ENCODE peak calls at places on chromosomes 13 and 19, in nine cellular contexts. One of them, this sample, is unnamed.

GRCh38 chr19:32339988-32340874 is 5.2 kb upstream of the ZNF507 start:
- DNase-seq in mucosa of descending colon: peak
- DNase-seq in osteocyte: no peak
- DNase-seq in tibial nerve: peak
- DNase-seq in body of pancreas: peak
- DNase-seq in A549: peak
- DNase-seq in psoas muscle: peak
- DNase-seq in HFF-Myc: no peak
- DNase-seq in foreskin fibroblast: no peak
- DNase-seq in this sample: no peak

GRCh38 chr19:18594096-18594823 is 5.7 kb downstream of the REX1BD start:
- DNase-seq in mucosa of descending colon: peak
- DNase-seq in osteocyte: peak
- DNase-seq in tibial nerve: peak
- DNase-seq in body of pancreas: peak
- DNase-seq in A549: peak
- DNase-seq in psoas muscle: peak
- DNase-seq in HFF-Myc: no peak
- DNase-seq in foreskin fibroblast: peak
- DNase-seq in this sample: peak

GRCh38 chr19:16026131-16026530 is 50.2 kb upstream of the TPM4 start:
- DNase-seq in mucosa of descending colon: no peak
- DNase-seq in osteocyte: no peak
- DNase-seq in tibial nerve: no peak
- DNase-seq in body of pancreas: no peak
- DNase-seq in A549: no peak
- DNase-seq in psoas muscle: no peak
- DNase-seq in HFF-Myc: no peak
- DNase-seq in foreskin fibroblast: no peak
- DNase-seq in this sample: no peak

GRCh38 chr13:43107780-43108179 is 84.4 kb downstream of the DNAJC15 start:
- DNase-seq in mucosa of descending colon: no peak
- DNase-seq in osteocyte: no peak
- DNase-seq in tibial nerve: no peak
- DNase-seq in body of pancreas: no peak
- DNase-seq in A549: no peak
- DNase-seq in psoas muscle: no peak
- DNase-seq in HFF-Myc: no peak
- DNase-seq in foreskin fibroblast: no peak
- DNase-seq in this sample: no peak

GRCh38 chr19:48023011-48023410 is 20.9 kb downstream of the CABP5 start:
- DNase-seq in mucosa of descending colon: no peak
- DNase-seq in osteocyte: no peak
- DNase-seq in tibial nerve: no peak
- DNase-seq in body of pancreas: no peak
- DNase-seq in A549: no peak
- DNase-seq in psoas muscle: no peak
- DNase-seq in HFF-Myc: no peak
- DNase-seq in foreskin fibroblast: no peak
- DNase-seq in this sample: no peak

GRCh38 chr19:45919678-45920077 is 5.1 kb upstream of the NANOS2 start:
- DNase-seq in mucosa of descending colon: no peak
- DNase-seq in osteocyte: no peak
- DNase-seq in tibial nerve: no peak
- DNase-seq in body of pancreas: no peak
- DNase-seq in A549: no peak
- DNase-seq in psoas muscle: no peak
- DNase-seq in HFF-Myc: no peak
- DNase-seq in foreskin fibroblast: no peak
- DNase-seq in this sample: no peak

GRCh38 chr19:30144242-30144758 is 202.3 kb downstream of the URI1 start:
- DNase-seq in mucosa of descending colon: no peak
- DNase-seq in osteocyte: no peak
- DNase-seq in tibial nerve: no peak
- DNase-seq in body of pancreas: no peak
- DNase-seq in A549: no peak
- DNase-seq in psoas muscle: no peak
- DNase-seq in HFF-Myc: no peak
- DNase-seq in foreskin fibroblast: no peak
- DNase-seq in this sample: peak

GRCh38 chr19:44748426-44749254 is at the start of gene BCL3:
- DNase-seq in mucosa of descending colon: peak
- DNase-seq in osteocyte: no peak
- DNase-seq in tibial nerve: no peak
- DNase-seq in body of pancreas: peak
- DNase-seq in A549: no peak
- DNase-seq in psoas muscle: peak
- DNase-seq in HFF-Myc: no peak
- DNase-seq in foreskin fibroblast: peak
- DNase-seq in this sample: peak

GRCh38 chr13:28601581-28601980 is 57.3 kb upstream of the POMP start:
- DNase-seq in mucosa of descending colon: no peak
- DNase-seq in osteocyte: no peak
- DNase-seq in tibial nerve: no peak
- DNase-seq in body of pancreas: no peak
- DNase-seq in A549: no peak
- DNase-seq in psoas muscle: no peak
- DNase-seq in HFF-Myc: no peak
- DNase-seq in foreskin fibroblast: no peak
- DNase-seq in this sample: no peak

GRCh38 chr13:113651511-113652403 is 6.2 kb downstream of the ATP4B start:
- DNase-seq in mucosa of descending colon: peak
- DNase-seq in osteocyte: no peak
- DNase-seq in tibial nerve: no peak
- DNase-seq in body of pancreas: peak
- DNase-seq in A549: no peak
- DNase-seq in psoas muscle: no peak
- DNase-seq in HFF-Myc: no peak
- DNase-seq in foreskin fibroblast: no peak
- DNase-seq in this sample: peak

GRCh38 chr19:1673645-1674292 is 21.4 kb upstream of the TCF3 start:
- DNase-seq in mucosa of descending colon: no peak
- DNase-seq in osteocyte: no peak
- DNase-seq in tibial nerve: no peak
- DNase-seq in body of pancreas: peak
- DNase-seq in A549: no peak
- DNase-seq in psoas muscle: no peak
- DNase-seq in HFF-Myc: no peak
- DNase-seq in foreskin fibroblast: no peak
- DNase-seq in this sample: no peak

GRCh38 chr19:11963566-11964355 is 1.1 kb upstream of the ZNF763 start:
- DNase-seq in mucosa of descending colon: peak
- DNase-seq in osteocyte: peak
- DNase-seq in tibial nerve: peak
- DNase-seq in body of pancreas: peak
- DNase-seq in A549: no peak
- DNase-seq in psoas muscle: peak
- DNase-seq in HFF-Myc: no peak
- DNase-seq in foreskin fibroblast: peak
- DNase-seq in this sample: peak

GRCh38 chr19:48117515-48118330 is 7.1 kb upstream of the PLA2G4C start:
- DNase-seq in mucosa of descending colon: no peak
- DNase-seq in osteocyte: no peak
- DNase-seq in tibial nerve: no peak
- DNase-seq in body of pancreas: no peak
- DNase-seq in A549: no peak
- DNase-seq in psoas muscle: no peak
- DNase-seq in HFF-Myc: no peak
- DNase-seq in foreskin fibroblast: no peak
- DNase-seq in this sample: no peak

GRCh38 chr13:86051134-86052103 is 252.2 kb upstream of the SLITRK6 start:
- DNase-seq in mucosa of descending colon: no peak
- DNase-seq in osteocyte: no peak
- DNase-seq in tibial nerve: no peak
- DNase-seq in body of pancreas: no peak
- DNase-seq in A549: no peak
- DNase-seq in psoas muscle: no peak
- DNase-seq in HFF-Myc: no peak
- DNase-seq in foreskin fibroblast: no peak
- DNase-seq in this sample: no peak

GRCh38 chr13:113537205-113537604 is 46.7 kb upstream of the DCUN1D2 start:
- DNase-seq in mucosa of descending colon: no peak
- DNase-seq in osteocyte: no peak
- DNase-seq in tibial nerve: no peak
- DNase-seq in body of pancreas: no peak
- DNase-seq in A549: no peak
- DNase-seq in psoas muscle: no peak
- DNase-seq in HFF-Myc: no peak
- DNase-seq in foreskin fibroblast: no peak
- DNase-seq in this sample: no peak

GRCh38 chr13:66933994-66934393 is 296.1 kb downstream of the PCDH9 start:
- DNase-seq in mucosa of descending colon: no peak
- DNase-seq in osteocyte: no peak
- DNase-seq in tibial nerve: no peak
- DNase-seq in body of pancreas: no peak
- DNase-seq in A549: peak
- DNase-seq in psoas muscle: no peak
- DNase-seq in HFF-Myc: no peak
- DNase-seq in foreskin fibroblast: peak
- DNase-seq in this sample: no peak

GRCh38 chr19:14553042-14553938 is 18.6 kb downstream of the NDUFB7 start:
- DNase-seq in mucosa of descending colon: no peak
- DNase-seq in osteocyte: no peak
- DNase-seq in tibial nerve: no peak
- DNase-seq in body of pancreas: no peak
- DNase-seq in A549: no peak
- DNase-seq in psoas muscle: no peak
- DNase-seq in HFF-Myc: no peak
- DNase-seq in foreskin fibroblast: no peak
- DNase-seq in this sample: no peak

GRCh38 chr19:14555918-14556661 is 15.8 kb downstream of the NDUFB7 start:
- DNase-seq in mucosa of descending colon: no peak
- DNase-seq in osteocyte: no peak
- DNase-seq in tibial nerve: no peak
- DNase-seq in body of pancreas: no peak
- DNase-seq in A549: no peak
- DNase-seq in psoas muscle: no peak
- DNase-seq in HFF-Myc: no peak
- DNase-seq in foreskin fibroblast: no peak
- DNase-seq in this sample: no peak

GRCh38 chr19:14553939-14554243 is 18.0 kb downstream of the NDUFB7 start:
- DNase-seq in mucosa of descending colon: no peak
- DNase-seq in osteocyte: no peak
- DNase-seq in tibial nerve: no peak
- DNase-seq in body of pancreas: no peak
- DNase-seq in A549: no peak
- DNase-seq in psoas muscle: no peak
- DNase-seq in HFF-Myc: no peak
- DNase-seq in foreskin fibroblast: no peak
- DNase-seq in this sample: no peak

GRCh38 chr19:14556662-14557188 is 15.1 kb downstream of the NDUFB7 start:
- DNase-seq in mucosa of descending colon: peak
- DNase-seq in osteocyte: peak
- DNase-seq in tibial nerve: peak
- DNase-seq in body of pancreas: peak
- DNase-seq in A549: peak
- DNase-seq in psoas muscle: peak
- DNase-seq in HFF-Myc: no peak
- DNase-seq in foreskin fibroblast: peak
- DNase-seq in this sample: peak

DNA sequence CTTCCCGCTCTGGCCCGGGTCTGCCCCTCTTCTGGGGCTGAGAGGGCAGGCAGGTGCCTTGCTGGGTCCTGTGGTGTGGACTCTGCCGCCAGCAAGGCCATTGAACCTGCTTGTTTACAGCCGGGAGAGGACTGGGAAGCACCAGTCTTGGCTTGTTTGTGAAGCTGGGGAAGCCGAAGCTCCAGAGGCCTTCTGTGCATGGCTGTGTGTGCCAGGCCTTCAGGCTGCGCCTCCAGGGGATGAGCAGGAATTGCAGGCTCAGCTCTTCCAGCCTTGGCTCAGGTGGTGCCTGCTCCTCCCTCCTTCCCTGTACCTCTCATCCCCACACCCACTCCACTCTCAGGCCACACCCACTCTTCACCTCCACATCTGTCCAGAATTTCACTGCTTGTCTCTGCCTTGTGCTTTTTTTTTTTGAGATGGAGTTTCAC is 17.5 kb downstream of the NDUFB7 start:
- DNase-seq in mucosa of descending colon: peak
- DNase-seq in osteocyte: no peak
- DNase-seq in tibial nerve: no peak
- DNase-seq in body of pancreas: peak
- DNase-seq in A549: no peak
- DNase-seq in psoas muscle: no peak
- DNase-seq in HFF-Myc: no peak
- DNase-seq in foreskin fibroblast: no peak
- DNase-seq in this sample: no peak
- TF ChIP-seq CTCF in mucosa of descending colon: no peak
- TF ChIP-seq CTCF in osteocyte: no peak
- TF ChIP-seq CTCF in tibial nerve: no peak
- TF ChIP-seq CTCF in body of pancreas: no peak
- TF ChIP-seq CTCF in A549: no peak
- TF ChIP-seq CTCF in psoas muscle: no peak
- TF ChIP-seq CTCF in HFF-Myc: no peak
- TF ChIP-seq CTCF in foreskin fibroblast: no peak
- TF ChIP-seq CTCF in this sample: no peak

DNA sequence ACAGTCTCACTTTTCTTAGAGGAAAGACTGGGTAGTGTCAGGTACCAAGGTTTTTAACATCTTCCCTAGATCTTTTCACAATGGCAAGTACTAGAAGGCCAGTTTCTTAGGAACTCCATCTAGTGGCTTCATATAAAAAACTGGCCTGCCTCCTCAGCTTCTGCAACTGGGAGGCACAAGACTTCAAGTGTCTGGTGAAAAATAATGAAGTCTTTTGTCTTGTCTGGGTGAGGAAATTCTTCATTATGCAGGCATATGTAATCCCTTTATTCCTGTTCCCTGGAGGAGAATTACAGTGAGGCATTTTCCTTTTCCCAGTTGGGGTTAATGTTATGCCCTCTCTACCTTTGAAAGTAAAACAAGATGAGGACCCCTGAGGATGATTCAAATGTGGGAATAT is 300.5 kb downstream of the NALCN start:
- DNase-seq in mucosa of descending colon: no peak
- DNase-seq in osteocyte: no peak
- DNase-seq in tibial nerve: no peak
- DNase-seq in body of pancreas: no peak
- DNase-seq in A549: no peak
- DNase-seq in psoas muscle: no peak
- DNase-seq in HFF-Myc: no peak
- DNase-seq in foreskin fibroblast: peak
- DNase-seq in this sample: no peak
- TF ChIP-seq CTCF in mucosa of descending colon: no peak
- TF ChIP-seq CTCF in osteocyte: peak
- TF ChIP-seq CTCF in tibial nerve: no peak
- TF ChIP-seq CTCF in body of pancreas: no peak
- TF ChIP-seq CTCF in A549: no peak
- TF ChIP-seq CTCF in psoas muscle: no peak
- TF ChIP-seq CTCF in HFF-Myc: no peak
- TF ChIP-seq CTCF in foreskin fibroblast: peak
- TF ChIP-seq CTCF in this sample: no peak

GRCh38 chr19:8593931-8594330 is 16.6 kb downstream of the ADAMTS10 start:
- DNase-seq in mucosa of descending colon: no peak
- DNase-seq in osteocyte: no peak
- DNase-seq in tibial nerve: no peak
- DNase-seq in body of pancreas: no peak
- DNase-seq in A549: no peak
- DNase-seq in psoas muscle: no peak
- DNase-seq in HFF-Myc: no peak
- DNase-seq in foreskin fibroblast: no peak
- DNase-seq in this sample: no peak
- TF ChIP-seq CTCF in mucosa of descending colon: no peak
- TF ChIP-seq CTCF in osteocyte: peak
- TF ChIP-seq CTCF in tibial nerve: no peak
- TF ChIP-seq CTCF in body of pancreas: no peak
- TF ChIP-seq CTCF in A549: peak
- TF ChIP-seq CTCF in psoas muscle: no peak
- TF ChIP-seq CTCF in HFF-Myc: no peak
- TF ChIP-seq CTCF in foreskin fibroblast: no peak
- TF ChIP-seq CTCF in this sample: no peak

GRCh38 chr13:105937451-105937850 is 598.0 kb downstream of the EFNB2 start:
- DNase-seq in mucosa of descending colon: no peak
- DNase-seq in osteocyte: no peak
- DNase-seq in tibial nerve: no peak
- DNase-seq in body of pancreas: no peak
- DNase-seq in A549: no peak
- DNase-seq in psoas muscle: no peak
- DNase-seq in HFF-Myc: peak
- DNase-seq in foreskin fibroblast: peak
- DNase-seq in this sample: no peak
- TF ChIP-seq CTCF in mucosa of descending colon: no peak
- TF ChIP-seq CTCF in osteocyte: no peak
- TF ChIP-seq CTCF in tibial nerve: no peak
- TF ChIP-seq CTCF in body of pancreas: no peak
- TF ChIP-seq CTCF in A549: no peak
- TF ChIP-seq CTCF in psoas muscle: no peak
- TF ChIP-seq CTCF in HFF-Myc: no peak
- TF ChIP-seq CTCF in foreskin fibroblast: no peak
- TF ChIP-seq CTCF in this sample: no peak

This sample was measured in CD14-positive monocyte.